ENCODE peak calls at places on chromosomes 5 and 9, in five cellular contexts. N is A549, K is spleen, V is heart left ventricle, G is ovary. W is an unnamed sample.

GRCh38 chr5:207599-207998 is 10.4 kb downstream of the CCDC127 start:
- DNase-seq in N (no peak), K (peak; percentile 37), V (no peak), G (no peak), W (no peak)

GRCh38 chr9:73114958-73115357 is 36.7 kb upstream of the ANXA1 start:
- DNase-seq in N (no peak), K (no peak), V (no peak), G (no peak), W (no peak)

GRCh38 chr9:133188006-133188842 is 20.8 kb downstream of the OBP2B start:
- DNase-seq in N (peak; percentile 42), K (peak; percentile 54), V (no peak), G (no peak), W (no peak)

GRCh38 chr5:14464661-14465060 is 116.9 kb upstream of the OTULINL start:
- DNase-seq in N (no peak), K (no peak), V (no peak), G (no peak), W (no peak)

GRCh38 chr5:1874820-1875219 is 7.9 kb downstream of the IRX4 start:
- DNase-seq in N (no peak), K (no peak), V (no peak), G (no peak), W (no peak)

GRCh38 chr9:127181595-127182190 is 59.3 kb upstream of the ANGPTL2 start:
- DNase-seq in N (no peak), K (peak; percentile 17), V (no peak), G (peak; percentile 9), W (no peak)

GRCh38 chr5:3324421-3325101 is 271.1 kb upstream of the IRX1 start:
- DNase-seq in N (no peak), K (peak; percentile 72), V (no peak), G (no peak), W (no peak)

GRCh38 chr5:30041831-30042385 is 1151.6 kb upstream of the CDH6 start:
- DNase-seq in N (no peak), K (no peak), V (no peak), G (no peak), W (no peak)

GRCh38 chr9:91071185-91071990 is 269.8 kb downstream of the SYK start:
- DNase-seq in N (peak; percentile 36), K (no peak), V (no peak), G (no peak), W (peak; percentile 83)

GRCh38 chr9:93012998-93013855 is 45.3 kb upstream of the SUSD3 start:
- DNase-seq in N (no peak), K (no peak), V (no peak), G (no peak), W (no peak)

GRCh38 chr9:87357600-87357999 is 140.1 kb upstream of the DAPK1 start:
- DNase-seq in N (no peak), K (no peak), V (no peak), G (no peak), W (no peak)

GRCh38 chr5:37028910-37029309 is 152.3 kb downstream of the NIPBL start:
- DNase-seq in N (no peak), K (no peak), V (no peak), G (no peak), W (no peak)

GRCh38 chr5:56011835-56012234 is 17.1 kb upstream of the IL6ST start:
- DNase-seq in N (peak; percentile 55), K (no peak), V (no peak), G (no peak), W (no peak)

GRCh38 chr9:34430843-34431437 is 27.4 kb downstream of the FAM219A start:
- DNase-seq in N (peak; percentile 49), K (no peak), V (peak; percentile 90), G (peak; percentile 45), W (peak; percentile 38)

GRCh38 chr9:108257387-108257786 is 598.4 kb downstream of the ACTL7B start:
- DNase-seq in N (no peak), K (no peak), V (no peak), G (no peak), W (no peak)

GRCh38 chr9:693460-694390 is 147.8 kb upstream of the DMRT1 start:
- DNase-seq in N (no peak), K (no peak), V (peak; percentile 80), G (peak; percentile 52), W (no peak)

GRCh38 chr5:139392678-139393496 is 2.0 kb downstream of the PROB1 start:
- DNase-seq in N (peak; percentile 85), K (peak; percentile 97), V (peak; percentile 67), G (no peak), W (no peak)

GRCh38 chr5:16744164-16744880 is 127.5 kb upstream of the RETREG1 start:
- DNase-seq in N (no peak), K (no peak), V (no peak), G (no peak), W (no peak)

GRCh38 chr9:109538346-109538745 is 40.2 kb upstream of the PTPN3 start:
- DNase-seq in N (no peak), K (no peak), V (no peak), G (no peak), W (no peak)

GRCh38 chr5:127650649-127651048 is 1.8 kb downstream of the CTXN3 start:
- DNase-seq in N (no peak), K (no peak), V (no peak), G (no peak), W (no peak)

GRCh38 chr5:154756871-154757646 is 1.9 kb downstream of the LARP1 start:
- DNase-seq in N (peak; percentile 41), K (peak; percentile 90), V (peak; percentile 74), G (peak; percentile 73), W (peak; percentile 38)

GRCh38 chr9:97109194-97109811 is 70.4 kb upstream of the CTSV start:
- DNase-seq in N (peak; percentile 52), K (no peak), V (no peak), G (no peak), W (peak; percentile 32)

GRCh38 chr9:132762896-132763295 is 92.6 kb downstream of the GTF3C4 start:
- DNase-seq in N (no peak), K (no peak), V (no peak), G (no peak), W (no peak)

GRCh38 chr5:25851301-25851700 is 1187.1 kb downstream of the CDH9 start:
- DNase-seq in N (no peak), K (no peak), V (no peak), G (no peak), W (no peak)

GRCh38 chr9:14322211-14323082 is 8.5 kb upstream of the NFIB start:
- DNase-seq in N (peak; percentile 93), K (peak; percentile 92), V (peak; percentile 96), G (peak; percentile 94), W (peak; percentile 77)
- TF ChIP-seq POLR2A in N (peak; percentile 57), K (no peak), V (peak; percentile 55), G (peak; percentile 23), W (no peak)

DNA sequence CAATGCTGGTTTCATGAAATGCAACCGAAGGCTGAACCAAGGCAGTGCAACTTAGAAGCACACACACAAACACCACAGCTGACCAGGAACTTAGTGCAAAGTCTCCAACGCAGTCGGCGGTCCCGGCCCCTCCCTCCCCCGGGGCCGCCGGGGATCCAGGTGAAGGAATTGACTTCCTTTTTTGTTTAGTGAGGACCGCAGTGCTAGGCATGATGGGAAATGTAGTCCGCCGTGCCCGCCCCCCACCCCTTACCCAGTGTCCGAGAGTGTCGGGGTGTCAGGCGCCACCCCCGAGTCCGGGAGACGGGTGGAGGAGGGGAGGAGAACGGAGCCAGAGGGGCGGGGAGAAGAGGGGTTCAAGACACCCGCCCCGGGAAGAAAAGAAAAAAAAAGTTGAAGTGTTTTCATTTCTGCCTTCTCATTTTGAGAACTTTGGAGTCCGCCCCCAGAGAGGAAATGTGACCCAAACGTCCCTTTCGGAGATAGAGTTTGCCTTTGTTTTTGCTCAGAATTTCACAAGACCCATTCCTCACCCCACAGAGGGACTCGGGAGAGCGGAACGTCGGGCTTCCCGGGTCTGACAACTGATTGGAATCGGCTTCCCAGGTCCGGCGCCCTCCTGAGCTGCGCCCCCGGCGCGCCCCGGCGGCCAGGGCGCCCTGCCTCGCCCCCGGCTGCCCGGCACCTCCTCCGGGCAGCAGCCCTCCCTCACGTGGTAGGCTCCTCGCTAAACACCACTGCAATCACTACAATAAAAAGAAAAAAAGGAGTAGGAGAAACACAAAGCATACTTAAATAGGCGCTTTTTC is 2.0 kb downstream of the IER5L start:
- DNase-seq in N (peak; percentile 95), K (peak; percentile 91), V (peak; percentile 86), G (peak; percentile 87), W (peak; percentile 85)
- TF ChIP-seq POLR2A in N (peak; percentile 67), K (no peak), V (peak; percentile 51), G (peak; percentile 63), W (peak; percentile 14)

GRCh38 chr9:121267689-121268597 is at the start of gene GSN:
- DNase-seq in N (peak; percentile 62), K (peak; percentile 96), V (peak; percentile 91), G (peak; percentile 92), W (peak; percentile 94)

GRCh38 chr9:121268598-121269029 is 652 bp downstream of the GSN start:
- DNase-seq in N (no peak), K (no peak), V (no peak), G (no peak), W (no peak)

GRCh38 chr9:121269888-121270254 is 1.9 kb downstream of the GSN start:
- DNase-seq in N (no peak), K (no peak), V (no peak), G (no peak), W (no peak)

GRCh38 chr9:121266906-121267650 is 884 bp upstream of the GSN start:
- DNase-seq in N (no peak), K (no peak), V (peak; percentile 58), G (no peak), W (no peak)

GRCh38 chr9:121269030-121269887 is 1.3 kb downstream of the GSN start:
- DNase-seq in N (no peak), K (no peak), V (no peak), G (no peak), W (no peak)
- TF ChIP-seq POLR2A in N (no peak), K (no peak), V (no peak), G (no peak), W (no peak)

GRCh38 chr9:78295731-78296130 is 1.2 kb upstream of the PSAT1 start:
- DNase-seq in N (no peak), K (no peak), V (no peak), G (no peak), W (no peak)

GRCh38 chr9:78298046-78298511 is 1.2 kb downstream of the PSAT1 start:
- DNase-seq in N (no peak), K (no peak), V (no peak), G (no peak), W (no peak)

GRCh38 chr9:78296208-78296892 is 575 bp upstream of the PSAT1 start:
- DNase-seq in N (peak; percentile 49), K (peak; percentile 82), V (peak; percentile 45), G (peak; percentile 60), W (peak; percentile 83)

GRCh38 chr9:78297672-78297961 is 692 bp downstream of the PSAT1 start:
- DNase-seq in N (peak; percentile 31), K (no peak), V (no peak), G (no peak), W (no peak)

DNA sequence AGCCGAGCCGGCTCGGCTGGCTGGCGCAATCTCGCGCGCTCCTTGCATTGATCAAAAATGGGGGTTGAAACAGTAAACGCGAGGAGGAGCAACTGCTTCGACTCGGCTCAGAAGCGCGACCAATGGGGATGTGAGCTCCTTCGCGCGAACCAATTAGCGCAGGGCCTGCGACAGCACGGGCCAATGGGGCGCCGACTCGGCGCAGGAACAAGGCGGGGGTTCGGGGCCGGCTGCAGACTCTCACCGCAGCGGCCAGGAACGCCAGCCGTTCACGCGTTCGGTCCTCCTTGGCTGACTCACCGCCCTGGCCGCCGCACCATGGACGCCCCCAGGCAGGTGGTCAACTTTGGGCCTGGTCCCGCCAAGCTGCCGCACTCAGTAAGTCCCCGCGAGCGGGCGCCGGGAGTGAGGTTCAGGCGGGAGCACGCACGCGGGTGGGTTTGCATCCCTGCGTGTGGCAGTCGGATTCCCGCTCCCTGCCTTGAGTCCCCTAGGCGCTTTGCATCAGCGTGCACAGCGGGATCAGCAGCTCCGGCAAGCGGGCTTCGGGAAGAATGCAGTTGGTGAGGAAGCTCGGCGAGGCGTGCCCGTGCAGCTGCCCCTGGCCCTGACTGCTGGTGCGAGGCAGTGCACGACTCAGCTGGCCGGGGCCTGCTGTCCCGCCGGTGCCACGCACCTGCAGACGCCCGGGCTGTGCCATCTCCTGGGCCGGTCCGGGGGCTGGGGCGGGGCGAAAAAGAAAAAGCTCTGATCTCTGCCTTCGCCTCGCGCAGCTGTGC is at the start of gene PSAT1:
- DNase-seq in N (peak; percentile 97), K (peak; percentile 93), V (peak; percentile 72), G (peak; percentile 76), W (peak; percentile 100)
- TF ChIP-seq POLR2A in N (peak; percentile 50), K (no peak), V (no peak), G (no peak), W (peak; percentile 72)